ENCODE peak calls at places on chromosomes 6 and 20, in four cellular contexts. R is small intestine, Q is renal cortical epithelial cell, Y is non-pigmented ciliary epithelial cell. N is an unnamed sample.

GRCh38 chr20:32356935-32357868 is 929 bp upstream of the ASXL1 start:
- DNase-seq in R (peak), Q (peak), Y (no peak), N (peak)

GRCh38 chr20:63734946-63735858 is 1.3 kb upstream of the LIME1 start:
- DNase-seq in R (no peak), Q (no peak), Y (no peak), N (no peak)

GRCh38 chr6:134331255-134331654 is 13.3 kb upstream of the SGK1 start:
- DNase-seq in R (no peak), Q (no peak), Y (no peak), N (no peak)

GRCh38 chr6:22575190-22575589 is 5.8 kb downstream of the HDGFL1 start:
- DNase-seq in R (no peak), Q (peak), Y (no peak), N (no peak)

GRCh38 chr6:162178666-162179065 is 548.9 kb downstream of the PRKN start:
- DNase-seq in R (no peak), Q (no peak), Y (no peak), N (no peak)

GRCh38 chr20:43658723-43659419 is 8.0 kb upstream of the MYBL2 start:
- DNase-seq in R (no peak), Q (no peak), Y (no peak), N (no peak)

GRCh38 chr6:42441661-42442081 is 10.1 kb downstream of the TRERF1 start:
- DNase-seq in R (no peak), Q (no peak), Y (no peak), N (no peak)

GRCh38 chr6:168662301-168662936 is 221.4 kb downstream of the SMOC2 start:
- DNase-seq in R (no peak), Q (no peak), Y (no peak), N (no peak)

GRCh38 chr20:57840066-57840465 is 130.3 kb upstream of the PMEPA1 start:
- DNase-seq in R (no peak), Q (no peak), Y (no peak), N (no peak)

GRCh38 chr6:4638641-4639040 is 137.6 kb upstream of the CDYL start:
- DNase-seq in R (no peak), Q (no peak), Y (no peak), N (no peak)

GRCh38 chr6:73802366-73802765 is 106.4 kb downstream of the CD109 start:
- DNase-seq in R (no peak), Q (no peak), Y (no peak), N (no peak)

GRCh38 chr6:29953001-29953436 is 10.7 kb downstream of the HLA-A start:
- DNase-seq in R (no peak), Q (peak), Y (peak), N (peak)

GRCh38 chr20:4897600-4897999 is 103.7 kb downstream of the SLC23A2 start:
- DNase-seq in R (no peak), Q (no peak), Y (no peak), N (no peak)

GRCh38 chr6:100378576-100378975 is 86.1 kb downstream of the SIM1 start:
- DNase-seq in R (no peak), Q (peak), Y (no peak), N (no peak)

GRCh38 chr6:142886431-142887170 is 58.4 kb downstream of the HIVEP2 start:
- DNase-seq in R (peak), Q (peak), Y (no peak), N (no peak)

GRCh38 chr6:87653074-87653962 is 48.7 kb downstream of the AKIRIN2 start:
- DNase-seq in R (no peak), Q (no peak), Y (no peak), N (no peak)

GRCh38 chr6:108944707-108945685 is 96.8 kb downstream of the ARMC2 start:
- DNase-seq in R (no peak), Q (peak), Y (peak), N (peak)

GRCh38 chr20:57322476-57322875 is 7.1 kb upstream of the SPO11 start:
- DNase-seq in R (no peak), Q (peak), Y (no peak), N (no peak)

GRCh38 chr6:38021029-38021428 is 201.5 kb downstream of the ZFAND3 start:
- DNase-seq in R (no peak), Q (no peak), Y (no peak), N (no peak)

GRCh38 chr20:6829510-6830116 is 62.1 kb downstream of the BMP2 start:
- DNase-seq in R (no peak), Q (no peak), Y (no peak), N (no peak)

GRCh38 chr6:72464246-72464645 is 157.6 kb upstream of the KCNQ5 start:
- DNase-seq in R (no peak), Q (no peak), Y (no peak), N (no peak)

GRCh38 chr6:20454201-20454824 is 52.6 kb downstream of the E2F3 start:
- DNase-seq in R (peak), Q (no peak), Y (no peak), N (no peak)